ENCODE peak calls at places on chromosomes 1 and 21, in six cellular contexts. One of them, this sample, is unnamed.

GRCh38 chr1:97192872-97193572 is 471.4 kb downstream of the PTBP2 start:
- DNase-seq in tibial artery: no peak
- DNase-seq in thoracic aorta: no peak
- DNase-seq in stomach: peak
- DNase-seq in H9: no peak
- DNase-seq in fibroblast of lung: peak
- DNase-seq in this sample: no peak

GRCh38 chr1:26848947-26849774 is 13.8 kb upstream of the SFN start:
- DNase-seq in tibial artery: no peak
- DNase-seq in H9: no peak
- DNase-seq in thoracic aorta: no peak
- DNase-seq in stomach: peak
- DNase-seq in fibroblast of lung: peak
- DNase-seq in this sample: no peak

GRCh38 chr1:208202333-208202987 is 41.7 kb downstream of the PLXNA2 start:
- DNase-seq in fibroblast of lung: no peak
- DNase-seq in stomach: no peak
- DNase-seq in H9: no peak
- DNase-seq in thoracic aorta: no peak
- DNase-seq in tibial artery: no peak
- DNase-seq in this sample: no peak

GRCh38 chr1:233919786-233920185 is 15.3 kb downstream of the SLC35F3 start:
- DNase-seq in fibroblast of lung: no peak
- DNase-seq in tibial artery: no peak
- DNase-seq in thoracic aorta: no peak
- DNase-seq in H9: no peak
- DNase-seq in stomach: no peak
- DNase-seq in this sample: no peak

GRCh38 chr1:88655685-88656299 is 28.3 kb upstream of the PKN2 start:
- DNase-seq in H9: no peak
- DNase-seq in fibroblast of lung: peak
- DNase-seq in tibial artery: no peak
- DNase-seq in stomach: no peak
- DNase-seq in thoracic aorta: no peak
- DNase-seq in this sample: no peak

GRCh38 chr1:26132128-26132824 is 20.7 kb downstream of the PDIK1L start:
- DNase-seq in fibroblast of lung: no peak
- DNase-seq in thoracic aorta: no peak
- DNase-seq in tibial artery: no peak
- DNase-seq in stomach: no peak
- DNase-seq in H9: peak
- DNase-seq in this sample: no peak

GRCh38 chr21:38380391-38381137 is 117.7 kb downstream of the ERG start:
- DNase-seq in thoracic aorta: no peak
- DNase-seq in stomach: no peak
- DNase-seq in tibial artery: no peak
- DNase-seq in H9: no peak
- DNase-seq in fibroblast of lung: peak
- DNase-seq in this sample: no peak

GRCh38 chr1:27689423-27690173 is 17.6 kb upstream of the IFI6 start:
- DNase-seq in H9: no peak
- DNase-seq in thoracic aorta: no peak
- DNase-seq in tibial artery: no peak
- DNase-seq in stomach: no peak
- DNase-seq in fibroblast of lung: peak
- DNase-seq in this sample: no peak

GRCh38 chr1:245715291-245715701 is 560.5 kb downstream of the KIF26B start:
- DNase-seq in fibroblast of lung: no peak
- DNase-seq in stomach: no peak
- DNase-seq in thoracic aorta: no peak
- DNase-seq in tibial artery: no peak
- DNase-seq in H9: no peak
- DNase-seq in this sample: no peak

GRCh38 chr1:161180643-161181042 is 3.3 kb upstream of the B4GALT3 start:
- DNase-seq in thoracic aorta: no peak
- DNase-seq in tibial artery: no peak
- DNase-seq in H9: no peak
- DNase-seq in fibroblast of lung: peak
- DNase-seq in stomach: no peak
- DNase-seq in this sample: no peak

GRCh38 chr1:16981269-16981849 is 939 bp upstream of the MFAP2 start:
- DNase-seq in stomach: no peak
- DNase-seq in thoracic aorta: no peak
- DNase-seq in tibial artery: no peak
- DNase-seq in fibroblast of lung: peak
- DNase-seq in H9: no peak
- DNase-seq in this sample: no peak

GRCh38 chr1:113684153-113684541 is 75.1 kb downstream of the PHTF1 start:
- DNase-seq in tibial artery: peak
- DNase-seq in fibroblast of lung: peak
- DNase-seq in thoracic aorta: no peak
- DNase-seq in stomach: no peak
- DNase-seq in H9: no peak
- DNase-seq in this sample: no peak

GRCh38 chr21:36887983-36888382 is 78.5 kb downstream of the HLCS start:
- DNase-seq in stomach: no peak
- DNase-seq in thoracic aorta: no peak
- DNase-seq in tibial artery: no peak
- DNase-seq in fibroblast of lung: no peak
- DNase-seq in H9: no peak
- DNase-seq in this sample: no peak

GRCh38 chr1:168470821-168471473 is 72.8 kb downstream of the XCL2 start:
- DNase-seq in tibial artery: no peak
- DNase-seq in H9: no peak
- DNase-seq in stomach: no peak
- DNase-seq in fibroblast of lung: peak
- DNase-seq in thoracic aorta: no peak
- DNase-seq in this sample: no peak

GRCh38 chr1:209590405-209590804 is 6.9 kb downstream of the CAMK1G start:
- DNase-seq in tibial artery: no peak
- DNase-seq in H9: peak
- DNase-seq in fibroblast of lung: peak
- DNase-seq in thoracic aorta: no peak
- DNase-seq in stomach: no peak
- DNase-seq in this sample: no peak

GRCh38 chr1:206886831-206887230 is 10.4 kb upstream of the IL24 start:
- DNase-seq in stomach: no peak
- DNase-seq in fibroblast of lung: peak
- DNase-seq in tibial artery: no peak
- DNase-seq in H9: no peak
- DNase-seq in thoracic aorta: no peak
- DNase-seq in this sample: no peak

GRCh38 chr1:235397733-235398132 is 30.5 kb downstream of the TBCE start:
- DNase-seq in thoracic aorta: no peak
- DNase-seq in tibial artery: no peak
- DNase-seq in H9: no peak
- DNase-seq in fibroblast of lung: peak
- DNase-seq in stomach: no peak
- DNase-seq in this sample: no peak

GRCh38 chr1:32939655-32940371 is 24.8 kb downstream of the RNF19B start:
- DNase-seq in H9: no peak
- DNase-seq in fibroblast of lung: peak
- DNase-seq in stomach: no peak
- DNase-seq in thoracic aorta: no peak
- DNase-seq in tibial artery: peak
- DNase-seq in this sample: no peak

GRCh38 chr1:66831529-66832239 is 30.6 kb upstream of the INSL5 start:
- DNase-seq in fibroblast of lung: no peak
- DNase-seq in tibial artery: no peak
- DNase-seq in thoracic aorta: no peak
- DNase-seq in stomach: no peak
- DNase-seq in H9: no peak
- DNase-seq in this sample: no peak

GRCh38 chr1:32701951-32702598 is 495 bp downstream of the SYNC start:
- DNase-seq in thoracic aorta: no peak
- DNase-seq in tibial artery: peak
- DNase-seq in H9: no peak
- DNase-seq in stomach: no peak
- DNase-seq in fibroblast of lung: peak
- DNase-seq in this sample: no peak

GRCh38 chr1:163195728-163196448 is 6.8 kb downstream of the RGS5 start:
- DNase-seq in stomach: no peak
- DNase-seq in thoracic aorta: no peak
- DNase-seq in fibroblast of lung: peak
- DNase-seq in tibial artery: no peak
- DNase-seq in H9: no peak
- DNase-seq in this sample: no peak

GRCh38 chr1:157108448-157108847 is 8.8 kb upstream of the ETV3L start:
- DNase-seq in H9: no peak
- DNase-seq in stomach: no peak
- DNase-seq in tibial artery: no peak
- DNase-seq in fibroblast of lung: no peak
- DNase-seq in thoracic aorta: no peak
- DNase-seq in this sample: no peak

GRCh38 chr1:24441996-24442668 is 26.5 kb downstream of the NIPAL3 start:
- DNase-seq in stomach: no peak
- DNase-seq in fibroblast of lung: no peak
- DNase-seq in tibial artery: no peak
- DNase-seq in H9: no peak
- DNase-seq in thoracic aorta: no peak
- DNase-seq in this sample: no peak

GRCh38 chr1:9726905-9727595 is 75.5 kb downstream of the PIK3CD start:
- DNase-seq in tibial artery: no peak
- DNase-seq in H9: no peak
- DNase-seq in fibroblast of lung: no peak
- DNase-seq in thoracic aorta: no peak
- DNase-seq in stomach: no peak
- DNase-seq in this sample: no peak

GRCh38 chr21:44767834-44768831 is 33.5 kb downstream of the UBE2G2 start:
- DNase-seq in stomach: no peak
- DNase-seq in H9: peak
- DNase-seq in tibial artery: no peak
- DNase-seq in thoracic aorta: no peak
- DNase-seq in fibroblast of lung: no peak
- DNase-seq in this sample: no peak

GRCh38 chr21:44766818-44767354 is 34.7 kb downstream of the UBE2G2 start:
- DNase-seq in fibroblast of lung: no peak
- DNase-seq in thoracic aorta: no peak
- DNase-seq in stomach: no peak
- DNase-seq in H9: no peak
- DNase-seq in tibial artery: no peak
- DNase-seq in this sample: no peak

GRCh38 chr21:44765231-44766013 is 36.2 kb downstream of the UBE2G2 start:
- DNase-seq in tibial artery: no peak
- DNase-seq in thoracic aorta: no peak
- DNase-seq in stomach: no peak
- DNase-seq in H9: no peak
- DNase-seq in fibroblast of lung: no peak
- DNase-seq in this sample: no peak

GRCh38 chr21:44764319-44765230 is 37.0 kb downstream of the UBE2G2 start:
- DNase-seq in thoracic aorta: no peak
- DNase-seq in stomach: no peak
- DNase-seq in H9: no peak
- DNase-seq in tibial artery: no peak
- DNase-seq in fibroblast of lung: no peak
- DNase-seq in this sample: no peak

GRCh38 chr21:44766014-44766817 is 35.4 kb downstream of the UBE2G2 start:
- DNase-seq in stomach: no peak
- DNase-seq in tibial artery: no peak
- DNase-seq in fibroblast of lung: no peak
- DNase-seq in thoracic aorta: no peak
- DNase-seq in H9: no peak
- DNase-seq in this sample: no peak
- H3K27ac ChIP-seq in stomach: no peak
- H3K27ac ChIP-seq in tibial artery: no peak
- H3K27ac ChIP-seq in fibroblast of lung: no peak
- H3K27ac ChIP-seq in thoracic aorta: no peak
- H3K27ac ChIP-seq in H9: no peak
- H3K27ac ChIP-seq in this sample: no peak

GRCh38 chr21:25909341-25909740 is 174.6 kb downstream of the GABPA start:
- DNase-seq in H9: no peak
- DNase-seq in fibroblast of lung: no peak
- DNase-seq in tibial artery: no peak
- DNase-seq in stomach: no peak
- DNase-seq in thoracic aorta: no peak
- DNase-seq in this sample: no peak
- H3K27ac ChIP-seq in H9: no peak
- H3K27ac ChIP-seq in fibroblast of lung: no peak
- H3K27ac ChIP-seq in tibial artery: no peak
- H3K27ac ChIP-seq in stomach: no peak
- H3K27ac ChIP-seq in thoracic aorta: no peak
- H3K27ac ChIP-seq in this sample: no peak

GRCh38 chr1:190597361-190597760 is 119.7 kb upstream of the BRINP3 start:
- DNase-seq in fibroblast of lung: no peak
- DNase-seq in H9: no peak
- DNase-seq in stomach: no peak
- DNase-seq in thoracic aorta: no peak
- DNase-seq in tibial artery: no peak
- DNase-seq in this sample: no peak
- H3K27ac ChIP-seq in fibroblast of lung: no peak
- H3K27ac ChIP-seq in H9: no peak
- H3K27ac ChIP-seq in stomach: no peak
- H3K27ac ChIP-seq in thoracic aorta: no peak
- H3K27ac ChIP-seq in tibial artery: no peak
- H3K27ac ChIP-seq in this sample: no peak

GRCh38 chr1:213647864-213648650 is 339.7 kb upstream of the PROX1 start:
- DNase-seq in H9: no peak
- DNase-seq in tibial artery: no peak
- DNase-seq in thoracic aorta: no peak
- DNase-seq in stomach: no peak
- DNase-seq in fibroblast of lung: no peak
- DNase-seq in this sample: no peak
- H3K27ac ChIP-seq in H9: no peak
- H3K27ac ChIP-seq in tibial artery: no peak
- H3K27ac ChIP-seq in thoracic aorta: no peak
- H3K27ac ChIP-seq in stomach: no peak
- H3K27ac ChIP-seq in fibroblast of lung: no peak
- H3K27ac ChIP-seq in this sample: no peak

GRCh38 chr1:6868371-6869001 is 83.2 kb downstream of the CAMTA1 start:
- DNase-seq in fibroblast of lung: peak
- DNase-seq in tibial artery: no peak
- DNase-seq in H9: no peak
- DNase-seq in thoracic aorta: no peak
- DNase-seq in stomach: no peak
- DNase-seq in this sample: no peak
- H3K27ac ChIP-seq in fibroblast of lung: no peak
- H3K27ac ChIP-seq in tibial artery: peak
- H3K27ac ChIP-seq in H9: no peak
- H3K27ac ChIP-seq in thoracic aorta: no peak
- H3K27ac ChIP-seq in stomach: no peak
- H3K27ac ChIP-seq in this sample: no peak

This sample was measured in vagina.